ENCODE peak calls at places on chromosomes 13 and 19, in seven cellular contexts. N is fibroblast of lung; R is esophagus squamous epithelium; B is CD8-positive, alpha-beta T cell; I is DND-41; J is PC-3; Q is small intestine. A is an unnamed sample.
A peak's percentile ranks its signal among the peaks of the same experiment; 100 is the strongest.

GRCh38 chr19:28705008-28705407 is 507.9 kb downstream of the UQCRFS1 start:
- DNase-seq in N (peak; percentile 92), R (no peak), B (no peak), I (no peak), J (peak; percentile 57), Q (no peak), A (peak; percentile 30)

GRCh38 chr13:91544723-91545122 is 146.3 kb downstream of the GPC5 start:
- DNase-seq in N (no peak), R (no peak), B (no peak), I (no peak), J (no peak), Q (no peak), A (peak; percentile 65)

GRCh38 chr13:99935772-99936171 is 35.8 kb downstream of the ZIC5 start:
- DNase-seq in N (no peak), R (no peak), B (no peak), I (no peak), J (no peak), Q (no peak), A (no peak)

GRCh38 chr13:98503175-98504028 is 73.5 kb downstream of the STK24 start:
- DNase-seq in N (peak; percentile 28), R (no peak), B (no peak), I (no peak), J (no peak), Q (peak; percentile 35), A (peak; percentile 71)

GRCh38 chr19:17337675-17338439 is 504 bp downstream of the GTPBP3 start:
- DNase-seq in N (no peak), R (no peak), B (no peak), I (peak; percentile 52), J (peak; percentile 37), Q (no peak), A (no peak)

GRCh38 chr19:53809518-53810186 is 14.5 kb downstream of the NLRP12 start:
- DNase-seq in N (no peak), R (no peak), B (no peak), I (peak; percentile 5), J (peak; percentile 17), Q (no peak), A (no peak)

GRCh38 chr13:50797081-50797480 is 46.4 kb downstream of the DLEU7 start:
- DNase-seq in N (no peak), R (no peak), B (no peak), I (no peak), J (no peak), Q (no peak), A (no peak)

GRCh38 chr19:17266975-17267788 is at the start of gene BABAM1:
- DNase-seq in N (peak; percentile 100), R (peak; percentile 94), B (peak; percentile 87), I (peak; percentile 98), J (peak; percentile 99), Q (peak; percentile 99), A (peak; percentile 99)

GRCh38 chr13:95553614-95554385 is 1.3 kb downstream of the CLDN10 start:
- DNase-seq in N (no peak), R (no peak), B (no peak), I (no peak), J (peak; percentile 47), Q (no peak), A (no peak)

GRCh38 chr19:18086590-18087138 is at the start of gene IL12RB1:
- DNase-seq in N (no peak), R (no peak), B (no peak), I (peak; percentile 75), J (no peak), Q (peak; percentile 72), A (no peak)

GRCh38 chr19:35938282-35939224 is 2.4 kb downstream of the LRFN3 start:
- DNase-seq in N (no peak), R (no peak), B (no peak), I (no peak), J (no peak), Q (no peak), A (no peak)

GRCh38 chr13:73754241-73754640 is 380.0 kb downstream of the KLF12 start:
- DNase-seq in N (no peak), R (no peak), B (no peak), I (no peak), J (no peak), Q (no peak), A (no peak)

GRCh38 chr19:7482584-7483439 is 6.0 kb downstream of the PEX11G start:
- DNase-seq in N (no peak), R (no peak), B (no peak), I (no peak), J (peak; percentile 57), Q (peak; percentile 65), A (no peak)

GRCh38 chr13:99730403-99730802 is 229.1 kb downstream of the TM9SF2 start:
- DNase-seq in N (no peak), R (no peak), B (no peak), I (no peak), J (no peak), Q (no peak), A (no peak)

DNA sequence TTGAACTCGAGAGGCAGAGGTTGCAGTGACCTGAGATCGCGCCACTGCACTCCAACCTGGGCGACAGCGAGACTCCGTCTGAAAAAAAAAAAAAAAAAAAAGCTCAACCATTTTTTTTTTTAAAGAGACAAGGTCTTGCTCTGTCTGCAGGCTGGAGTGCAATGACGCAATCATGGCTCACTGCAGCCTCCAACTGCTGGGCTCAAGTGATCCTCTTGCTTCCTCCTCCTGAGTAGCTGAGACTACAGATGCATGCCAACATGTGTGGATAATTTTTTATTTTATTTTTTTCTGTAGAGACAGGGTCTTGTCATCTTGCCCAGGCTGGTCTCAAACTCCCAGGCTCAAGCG is 10.3 kb downstream of the EHD2 start:
- DNase-seq in N (peak; percentile 93), R (no peak), B (no peak), I (peak; percentile 51), J (peak; percentile 64), Q (peak; percentile 40), A (peak; percentile 66)
- H3K4me1 ChIP-seq in N (peaks cover 51% of the 10 kb centered on the region), R (peaks cover 73% of the 10 kb centered on the region), B (no peaks in the 10 kb centered on the region), I (peaks cover 6% of the 10 kb centered on the region), J (peaks cover 16% of the 10 kb centered on the region), Q (no peaks in the 10 kb centered on the region), A (peaks cover 18% of the 10 kb centered on the region)

DNA sequence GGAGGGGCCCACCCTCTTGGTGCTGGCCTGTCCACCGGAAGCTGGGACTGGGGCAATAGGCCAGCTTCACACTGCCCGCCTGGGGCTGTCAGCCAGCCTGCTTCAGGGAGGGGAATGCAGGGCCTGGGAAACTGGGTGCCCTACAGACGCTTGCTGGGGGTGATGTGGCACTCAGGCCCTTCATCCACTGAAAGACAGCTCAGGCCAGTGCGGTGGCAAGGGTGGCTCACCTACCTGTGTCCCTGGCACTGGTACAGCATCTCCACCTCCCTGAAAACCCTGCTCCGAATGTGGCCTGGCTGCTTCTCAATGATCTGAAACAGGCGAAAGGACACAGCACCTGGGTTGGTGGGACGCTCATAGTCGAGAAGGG is 7.8 kb downstream of the MKNK2 start:
- DNase-seq in N (no peak), R (no peak), B (no peak), I (no peak), J (no peak), Q (no peak), A (no peak)
- H3K4me3 ChIP-seq in N (no peak overlapping the region), R (no peak overlapping the region), B (no peak overlapping the region), I (no peak overlapping the region), J (no peak overlapping the region), Q (no peak overlapping the region), A (no peak overlapping the region)

GRCh38 chr19:5804516-5805464 is at the start of gene NRTN:
- DNase-seq in N (no peak), R (no peak), B (no peak), I (peak; percentile 56), J (peak; percentile 57), Q (peak; percentile 40), A (peak; percentile 62)
- H3K27ac ChIP-seq in N (no peak within 1 kb of the TSS), R (peak within 1 kb of the TSS; percentile 81), B (no peak within 1 kb of the TSS), I (no peak within 1 kb of the TSS), J (no peak within 1 kb of the TSS), Q (no peak within 1 kb of the TSS), A (peak within 1 kb of the TSS; percentile 5)

DNA sequence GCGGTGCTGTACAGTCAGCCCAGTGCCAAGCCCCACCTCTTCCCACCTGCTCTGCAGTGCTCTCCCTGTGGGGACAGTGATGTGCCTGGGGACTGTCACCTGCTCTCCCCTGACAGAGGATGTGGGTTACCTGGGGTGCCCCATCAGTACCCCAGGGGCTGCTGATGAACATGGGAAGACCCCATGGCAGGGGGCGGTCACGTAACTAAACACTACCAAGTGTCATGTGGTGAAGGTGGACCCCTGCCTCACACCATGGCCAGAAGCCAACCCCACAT is 12.7 kb downstream of the KDM4B start:
- DNase-seq in N (no peak), R (no peak), B (no peak), I (no peak), J (no peak), Q (no peak), A (no peak)
- H3K4me1 ChIP-seq in N (peaks cover 18% of the 10 kb centered on the region), R (peaks cover 31% of the 10 kb centered on the region), B (peaks cover 5% of the 10 kb centered on the region), I (peaks cover 4% of the 10 kb centered on the region), J (peaks cover 11% of the 10 kb centered on the region), Q (no peaks in the 10 kb centered on the region), A (peaks cover 33% of the 10 kb centered on the region)

GRCh38 chr19:3176715-3177501 is 1.7 kb upstream of the S1PR4 start:
- DNase-seq in N (peak; percentile 73), R (no peak), B (peak; percentile 43), I (no peak), J (peak; percentile 86), Q (peak; percentile 62), A (no peak)
- H3K4me3 ChIP-seq in N (no peak overlapping the region), R (no peak overlapping the region), B (peak overlapping the region; percentile 66), I (no peak overlapping the region), J (peak overlapping the region; percentile 27), Q (no peak overlapping the region), A (no peak overlapping the region)

GRCh38 chr19:50178320-50178719 is 15.2 kb upstream of the IZUMO2 start:
- DNase-seq in N (no peak), R (no peak), B (no peak), I (no peak), J (peak; percentile 41), Q (peak; percentile 62), A (peak; percentile 80)
- H3K27ac ChIP-seq in N (no peak overlapping the region), R (peak overlapping the region; percentile 86), B (no peak overlapping the region), I (no peak overlapping the region), J (peak overlapping the region; percentile 13), Q (peak overlapping the region; percentile 2), A (peak overlapping the region; percentile 100)

DNA sequence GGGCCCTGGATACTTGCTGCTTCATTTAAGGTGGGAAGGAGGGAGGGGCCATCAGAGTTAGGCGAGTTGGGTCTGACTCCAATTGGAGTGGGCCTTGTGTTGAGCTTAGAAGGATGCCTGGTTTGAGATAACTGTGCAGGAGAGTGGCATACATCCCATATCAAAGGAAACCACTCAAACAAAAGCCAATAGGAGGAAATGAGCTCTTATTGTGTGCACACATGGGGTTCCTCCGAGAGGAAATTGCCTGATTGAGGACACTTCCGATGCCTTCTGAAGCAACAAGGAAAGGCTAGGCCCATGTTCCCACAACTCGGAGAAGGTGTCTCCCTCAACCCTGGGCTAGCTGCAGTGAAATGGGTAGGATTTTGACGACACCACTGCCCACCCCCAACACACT is 19.6 kb downstream of the MBNL2 start:
- DNase-seq in N (no peak), R (no peak), B (no peak), I (no peak), J (no peak), Q (no peak), A (no peak)
- H3K4me1 ChIP-seq in N (peaks cover 15% of the 10 kb centered on the region), R (peaks cover 32% of the 10 kb centered on the region), B (peaks cover 3% of the 10 kb centered on the region), I (no peaks in the 10 kb centered on the region), J (no peaks in the 10 kb centered on the region), Q (peaks cover 14% of the 10 kb centered on the region), A (peaks cover 9% of the 10 kb centered on the region)